ENCODE peak calls at places on chromosomes 13 and 19, in seven cellular contexts. P is pancreas, B is breast epithelium, G is suprapubic skin, Z is heart right ventricle, T is spleen, X is hepatocyte. F is an unnamed sample.

GRCh38 chr13:37960427-37960826 is 90.9 kb upstream of the TRPC4 start:
- DNase-seq in P (no peak), Z (no peak), T (no peak), G (no peak), B (no peak), X (no peak), F (no peak)

GRCh38 chr13:38348890-38349289 is 761 bp upstream of the UFM1 start:
- DNase-seq in T (no peak), B (no peak), X (peak; percentile 51), P (no peak), G (no peak), Z (no peak), F (no peak)

GRCh38 chr19:53621885-53622710 is 9.7 kb upstream of the DPRX start:
- DNase-seq in X (peak; percentile 34), G (no peak), T (no peak), Z (no peak), P (no peak), B (no peak), F (no peak)

GRCh38 chr13:40503026-40503425 is 163.4 kb downstream of the FOXO1 start:
- DNase-seq in X (no peak), Z (no peak), B (no peak), T (no peak), P (no peak), G (no peak), F (no peak)

GRCh38 chr13:43783820-43784219 is 3.0 kb downstream of the ENOX1 start:
- DNase-seq in T (no peak), G (no peak), X (peak; percentile 28), P (no peak), Z (peak; percentile 12), B (no peak), F (no peak)

GRCh38 chr13:111914241-111915103 is 152.5 kb upstream of the SOX1 start:
- DNase-seq in Z (no peak), X (no peak), P (no peak), B (no peak), G (peak; percentile 72), T (peak; percentile 53), F (peak; percentile 27)

GRCh38 chr13:110298566-110299321 is 8.2 kb downstream of the COL4A1 start:
- DNase-seq in P (no peak), Z (no peak), G (no peak), X (no peak), B (no peak), T (peak; percentile 78), F (peak; percentile 75)

GRCh38 chr19:14835011-14835410 is at the start of the genes OR7A5 and OR7C1:
- DNase-seq in B (no peak), T (no peak), Z (no peak), X (no peak), P (no peak), G (no peak), F (no peak)

GRCh38 chr19:12937243-12938053 is 961 bp upstream of the CALR start:
- DNase-seq in G (no peak), T (no peak), X (peak; percentile 60), B (no peak), Z (no peak), P (peak; percentile 78), F (no peak)

GRCh38 chr13:50512602-50513527 is 330.6 kb downstream of the DLEU7 start:
- DNase-seq in G (peak; percentile 83), X (peak; percentile 51), T (peak; percentile 91), Z (peak; percentile 67), P (no peak), B (no peak), F (peak; percentile 79)

GRCh38 chr13:42946927-42947326 is 45.1 kb downstream of the EPSTI1 start:
- DNase-seq in P (no peak), T (no peak), G (no peak), X (no peak), B (no peak), Z (no peak), F (no peak)

GRCh38 chr19:12665646-12666304 is 767 bp downstream of the MAN2B1 start:
- DNase-seq in B (no peak), X (no peak), Z (no peak), T (peak; percentile 81), P (no peak), G (no peak), F (no peak)

GRCh38 chr19:15977690-15978089 is 28.9 kb downstream of the OR10H4 start:
- DNase-seq in B (no peak), P (no peak), G (no peak), Z (no peak), T (no peak), X (no peak), F (no peak)

GRCh38 chr13:112790735-112791641 is 101.2 kb downstream of the ATP11A start:
- DNase-seq in Z (no peak), X (no peak), G (peak; percentile 65), B (no peak), P (no peak), T (no peak), F (no peak)

GRCh38 chr19:15154002-15154612 is 46.7 kb downstream of the NOTCH3 start:
- DNase-seq in G (no peak), B (no peak), X (peak; percentile 63), Z (no peak), P (no peak), T (no peak), F (no peak)

GRCh38 chr13:78657699-78658629 is 991 bp downstream of the OBI1 start:
- DNase-seq in B (no peak), Z (no peak), T (no peak), P (no peak), X (no peak), G (no peak), F (no peak)

GRCh38 chr19:17889609-17890214 is 18.0 kb downstream of the SLC5A5 start:
- DNase-seq in X (peak; percentile 79), T (no peak), P (no peak), Z (peak; percentile 13), B (no peak), G (no peak), F (no peak)

GRCh38 chr13:59774511-59774911 is 389.2 kb downstream of the DIAPH3 start:
- DNase-seq in B (no peak), T (no peak), G (no peak), Z (no peak), X (peak; percentile 22), P (no peak), F (no peak)

GRCh38 chr19:56132316-56132822 is 8.7 kb upstream of the ZNF444 start:
- DNase-seq in B (no peak), P (no peak), G (no peak), T (no peak), X (peak; percentile 42), Z (peak; percentile 45), F (peak; percentile 72)

GRCh38 chr19:8569066-8569761 is 8.0 kb downstream of the MYO1F start:
- DNase-seq in X (no peak), B (no peak), P (no peak), T (peak; percentile 89), Z (no peak), G (no peak), F (peak; percentile 80)

GRCh38 chr13:53368948-53369347 is 340.3 kb downstream of the OLFM4 start:
- DNase-seq in T (no peak), Z (no peak), X (no peak), P (no peak), B (no peak), G (no peak), F (no peak)

GRCh38 chr13:41231786-41232185 is 31.6 kb downstream of the MTRF1 start:
- DNase-seq in G (no peak), X (peak; percentile 25), T (no peak), B (no peak), P (peak; percentile 96), Z (no peak), F (no peak)

GRCh38 chr19:18520848-18521691 is 800 bp downstream of the ELL start:
- DNase-seq in B (no peak), T (peak; percentile 93), G (no peak), X (peak; percentile 52), P (peak; percentile 75), Z (peak; percentile 45), F (peak; percentile 73)

GRCh38 chr19:29278716-29279115 is 65.8 kb upstream of the UQCRFS1 start:
- DNase-seq in Z (no peak), P (no peak), G (peak; percentile 38), X (no peak), B (no peak), T (no peak), F (no peak)

GRCh38 chr13:59086147-59086546 is 1077.6 kb downstream of the DIAPH3 start:
- DNase-seq in G (no peak), B (no peak), P (no peak), Z (no peak), X (no peak), T (no peak), F (no peak)

GRCh38 chr19:55585658-55586339 is 5.2 kb upstream of the ZNF579 start:
- DNase-seq in B (no peak), T (peak; percentile 89), P (peak; percentile 89), X (peak; percentile 93), Z (peak; percentile 88), G (no peak), F (no peak)

GRCh38 chr19:41776700-41777099 is 19.7 kb upstream of the CEACAM3 start:
- DNase-seq in Z (no peak), P (no peak), G (no peak), T (no peak), X (no peak), B (no peak), F (no peak)

GRCh38 chr13:46202188-46202795 is 9.4 kb upstream of the LRRC63 start:
- DNase-seq in G (no peak), X (no peak), P (no peak), B (no peak), T (no peak), Z (no peak), F (no peak)
- H3K27ac ChIP-seq in G (no peak overlapping the region), X (no peak overlapping the region), P (no peak overlapping the region), B (no peak overlapping the region), T (peak overlapping the region; percentile 27), Z (no peak overlapping the region), F (no peak overlapping the region)

DNA sequence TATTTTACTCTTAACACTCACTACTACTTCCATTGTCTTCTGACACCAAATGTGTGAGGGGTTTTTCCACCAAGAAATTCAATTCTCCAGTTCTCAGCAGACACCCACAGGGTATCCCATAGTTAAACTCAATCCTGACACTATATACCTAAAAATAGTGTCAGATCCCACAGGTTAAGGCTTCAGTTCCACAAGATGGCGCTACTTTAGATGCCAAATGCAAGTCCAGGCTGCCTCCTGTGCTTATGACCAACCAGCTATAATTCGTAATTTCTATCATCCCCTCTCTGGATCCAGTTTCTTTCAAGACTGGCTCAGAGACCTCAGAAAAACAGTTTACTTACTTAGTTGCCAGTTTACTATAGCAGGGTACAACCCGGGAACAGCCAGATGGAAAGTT is 1146.2 kb upstream of the SPRY2 start:
- DNase-seq in G (no peak), Z (no peak), B (no peak), P (no peak), T (no peak), X (peak; percentile 52), F (no peak)
- TF ChIP-seq CTCF in G (no peak), Z (no peak), B (no peak), P (no peak), T (no peak), X (peak; percentile 47), F (no peak)

GRCh38 chr19:36125557-36125956 is 10.3 kb downstream of the TBCB start:
- DNase-seq in Z (no peak), T (no peak), G (no peak), B (no peak), P (no peak), X (no peak), F (no peak)
- H3K4me3 ChIP-seq in Z (no peak overlapping the region), T (no peak overlapping the region), G (no peak overlapping the region), B (no peak overlapping the region), P (no peak overlapping the region), X (no peak overlapping the region), F (no peak overlapping the region)

DNA sequence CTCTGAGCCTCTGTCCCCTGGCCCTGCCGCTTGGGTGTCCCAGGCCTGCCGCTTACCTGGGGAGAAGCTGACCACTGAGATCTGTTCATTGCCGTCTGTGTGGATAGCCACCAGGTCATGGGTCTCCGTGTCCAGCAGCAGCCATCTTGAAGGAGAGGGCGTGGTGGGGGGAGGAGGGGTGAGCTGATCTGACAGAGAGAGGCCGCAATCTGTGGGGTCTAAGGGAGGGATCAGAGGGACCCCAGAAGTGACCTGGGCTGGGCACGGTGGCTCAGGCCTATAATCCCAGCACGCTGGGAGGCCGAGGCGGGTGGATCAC is 14.7 kb upstream of the GPR4 start:
- DNase-seq in B (no peak), P (no peak), G (no peak), X (no peak), T (no peak), Z (no peak), F (no peak)
- H3K27ac ChIP-seq in B (no peak overlapping the region), P (peak overlapping the region; percentile 80), G (no peak overlapping the region), X (no peak overlapping the region), T (no peak overlapping the region), Z (no peak overlapping the region), F (no peak overlapping the region)